ENCODE peak calls at places on chromosome 12, in four cellular contexts. E is choroid plexus epithelial cell, I is A673, U is Panc1. V is an unnamed sample.

GRCh38 chr12:27936196-27936595 is 36.3 kb downstream of the PTHLH start:
- DNase-seq in E (peak), I (no peak), U (no peak), V (no peak)

GRCh38 chr12:117580718-117581062 is 219.3 kb upstream of the NOS1 start:
- DNase-seq in E (no peak), I (peak), U (no peak), V (no peak)

GRCh38 chr12:32686340-32686739 is 7.2 kb downstream of the DNM1L start:
- DNase-seq in E (no peak), I (no peak), U (no peak), V (no peak)

GRCh38 chr12:52526511-52526951 is 6.3 kb upstream of the KRT5 start:
- DNase-seq in E (no peak), I (no peak), U (no peak), V (no peak)

GRCh38 chr12:131076277-131076676 is 122.6 kb downstream of the ADGRD1 start:
- DNase-seq in E (no peak), I (no peak), U (no peak), V (no peak)

GRCh38 chr12:56840922-56841321 is 77.8 kb downstream of the HSD17B6 start:
- DNase-seq in E (peak), I (no peak), U (no peak), V (no peak)

GRCh38 chr12:117844114-117844513 is 124.7 kb downstream of the KSR2 start:
- DNase-seq in E (no peak), I (no peak), U (no peak), V (no peak)

GRCh38 chr12:70290126-70290525 is 46.9 kb downstream of the CNOT2 start:
- DNase-seq in E (peak), I (peak), U (no peak), V (no peak)

GRCh38 chr12:123109319-123109772 is 41.5 kb downstream of the PITPNM2 start:
- DNase-seq in E (no peak), I (no peak), U (no peak), V (no peak)

GRCh38 chr12:121992059-121992879 is 29.4 kb upstream of the BCL7A start:
- DNase-seq in E (peak), I (no peak), U (peak), V (peak)

GRCh38 chr12:120361506-120362208 is 7.3 kb downstream of the MSI1 start:
- DNase-seq in E (peak), I (peak), U (no peak), V (no peak)

GRCh38 chr12:132754555-132754954 is 7.1 kb downstream of the ANKLE2 start:
- DNase-seq in E (no peak), I (no peak), U (no peak), V (no peak)

GRCh38 chr12:14769462-14769836 is 33.8 kb downstream of the WBP11 start:
- DNase-seq in E (peak), I (no peak), U (no peak), V (no peak)

GRCh38 chr12:81206425-81206824 is 128.5 kb downstream of the ACSS3 start:
- DNase-seq in E (no peak), I (no peak), U (no peak), V (no peak)

GRCh38 chr12:13950502-13950901 is 30.9 kb downstream of the GRIN2B start:
- DNase-seq in E (no peak), I (no peak), U (no peak), V (no peak)

GRCh38 chr12:130982565-130983225 is 29.0 kb downstream of the ADGRD1 start:
- DNase-seq in E (no peak), I (no peak), U (no peak), V (no peak)

GRCh38 chr12:452667-453210 is 7.0 kb upstream of the B4GALNT3 start:
- DNase-seq in E (no peak), I (no peak), U (no peak), V (no peak)

GRCh38 chr12:117629454-117629853 is 268.0 kb upstream of the NOS1 start:
- DNase-seq in E (no peak), I (no peak), U (no peak), V (no peak)

GRCh38 chr12:27919671-27920235 is 52.8 kb downstream of the PTHLH start:
- DNase-seq in E (no peak), I (no peak), U (no peak), V (no peak)

GRCh38 chr12:15788266-15789214 is 648 bp downstream of the EPS8 start:
- DNase-seq in E (peak), I (peak), U (no peak), V (no peak)

GRCh38 chr12:124872068-124872719 is 8.5 kb upstream of the SCARB1 start:
- DNase-seq in E (no peak), I (no peak), U (no peak), V (no peak)

GRCh38 chr12:101839324-101840283 is 8.8 kb upstream of the GNPTAB start:
- DNase-seq in E (peak), I (peak), U (peak), V (no peak)

GRCh38 chr12:67263416-67263960 is 5.7 kb upstream of the CAND1 start:
- DNase-seq in E (no peak), I (no peak), U (no peak), V (no peak)

GRCh38 chr12:92141585-92142244 is 3.9 kb downstream of the BTG1 start:
- DNase-seq in E (no peak), I (no peak), U (no peak), V (no peak)

GRCh38 chr12:120234643-120235368 is 30.7 kb downstream of the PXN start:
- DNase-seq in E (peak), I (peak), U (peak), V (peak)

GRCh38 chr12:38279756-38280155 is 36.8 kb upstream of the ALG10B start:
- DNase-seq in E (no peak), I (no peak), U (no peak), V (no peak)

GRCh38 chr12:51941011-51941561 is 10.4 kb upstream of the ACVR1B start:
- DNase-seq in E (peak), I (peak), U (no peak), V (no peak)

GRCh38 chr12:130713581-130713991 is 2.5 kb downstream of the RIMBP2 start:
- DNase-seq in E (no peak), I (peak), U (no peak), V (no peak)

GRCh38 chr12:58765076-58765475 is 155.2 kb downstream of the LRIG3 start:
- DNase-seq in E (no peak), I (no peak), U (no peak), V (no peak)

GRCh38 chr12:93167841-93168492 is 209.8 kb upstream of the NUDT4 start:
- DNase-seq in E (peak), I (peak), U (no peak), V (no peak)
- H3K4me3 ChIP-seq in E (peak), I (peak), U (peak), V (peak)

DNA sequence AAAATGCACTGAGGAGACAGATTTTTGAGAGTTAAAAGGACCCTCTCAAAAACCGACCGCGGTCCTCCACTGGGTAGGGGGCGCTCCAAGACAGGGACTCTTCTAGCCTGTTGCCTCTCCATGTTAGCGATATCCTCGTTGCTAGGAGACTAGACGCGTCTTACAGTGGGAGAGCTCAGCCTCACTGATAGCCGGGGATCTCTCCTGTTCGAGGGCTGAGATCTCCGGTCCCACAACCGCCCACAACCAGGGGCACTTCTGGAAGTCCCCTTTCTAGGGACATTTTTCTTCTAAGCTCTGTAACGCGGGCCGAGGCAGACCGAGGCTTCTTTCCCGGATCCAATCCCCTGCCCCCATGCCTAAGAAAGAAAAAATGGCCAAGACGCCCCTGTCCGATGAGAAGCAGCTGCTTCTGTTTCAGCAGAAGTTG is 21.3 kb downstream of the FKBP11 start:
- DNase-seq in E (peak), I (peak), U (no peak), V (no peak)
- TF ChIP-seq CTCF in E (peak), I (peak), U (peak), V (peak)

GRCh38 chr12:100138048-100138907 is 4.4 kb downstream of the BLTP3B start:
- DNase-seq in E (peak), I (peak), U (no peak), V (no peak)
- H3K4me3 ChIP-seq in E (no peak), I (no peak), U (no peak), V (no peak)

GRCh38 chr12:23376238-23376637 is 573.2 kb downstream of the SOX5 start:
- DNase-seq in E (no peak), I (no peak), U (no peak), V (no peak)
- TF ChIP-seq CTCF in E (no peak), I (peak), U (no peak), V (no peak)

DNA sequence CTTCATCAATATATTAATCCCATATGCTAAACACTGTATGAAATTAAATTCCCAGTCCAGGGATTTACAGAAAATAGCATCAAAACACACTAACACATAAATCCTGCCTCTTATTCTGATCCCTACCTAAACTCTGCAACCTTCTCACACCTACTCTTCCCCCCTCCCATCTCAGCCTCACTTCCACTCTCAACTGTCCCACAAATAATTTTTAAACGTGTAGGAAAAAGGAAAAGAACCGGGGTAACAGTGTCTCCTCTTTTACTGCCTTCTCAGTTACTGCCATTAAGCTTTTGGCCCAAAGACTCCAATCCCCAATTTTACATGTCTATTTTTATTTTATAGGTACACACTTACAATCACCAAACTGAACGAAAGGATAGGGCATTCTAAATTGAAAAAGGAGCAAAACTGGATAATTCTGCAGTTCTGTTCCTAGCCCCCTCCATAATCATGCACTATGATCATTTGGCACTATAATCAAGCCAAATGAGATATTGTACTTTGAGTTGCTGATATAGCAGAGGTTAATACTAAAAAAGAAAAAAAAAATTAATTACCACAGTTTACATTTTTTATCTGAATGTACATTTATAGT is 2.9 kb downstream of the DUSP16 start:
- DNase-seq in E (no peak), I (no peak), U (no peak), V (no peak)
- H3K4me3 ChIP-seq in E (no peak), I (no peak), U (no peak), V (no peak)

GRCh38 chr12:2959508-2960431 is 573 bp downstream of the TEAD4 start:
- DNase-seq in E (peak), I (peak), U (no peak), V (no peak)
- TF ChIP-seq CTCF in E (no peak), I (peak), U (no peak), V (no peak)